ENCODE peak calls at places on chromosome 1, in nine cellular contexts. G is brain microvascular endothelial cell, H is OCI-LY7, B is K562, E is cardiac fibroblast, N is epithelial cell of esophagus, M is fibroblast of pulmonary artery, K is fibroblast of lung, Q is HFF-Myc. T is an unnamed sample.

GRCh38 chr1:59664167-59664566 is 150.6 kb upstream of the HOOK1 start:
- DNase-seq in G (no peak), H (no peak), B (no peak), E (no peak), N (no peak), M (no peak), K (no peak), Q (no peak), T (no peak)

GRCh38 chr1:155081472-155082300 is 3.0 kb downstream of the EFNA3 start:
- DNase-seq in G (no peak), H (no peak), B (no peak), E (no peak), N (peak; percentile 10), M (no peak), K (no peak), Q (no peak), T (no peak)

GRCh38 chr1:230632273-230632873 is 9.9 kb upstream of the COG2 start:
- DNase-seq in G (peak; percentile 26), H (peak; percentile 51), B (peak; percentile 24), E (peak; percentile 44), N (peak; percentile 59), M (peak; percentile 38), K (peak; percentile 42), Q (no peak), T (no peak)

GRCh38 chr1:220681220-220681847 is 8.8 kb upstream of the C1orf115 start:
- DNase-seq in G (no peak), H (no peak), B (no peak), E (peak; percentile 25), N (no peak), M (no peak), K (peak; percentile 27), Q (no peak), T (no peak)

GRCh38 chr1:23149110-23149509 is 19.5 kb downstream of the LUZP1 start:
- DNase-seq in G (no peak), H (no peak), B (no peak), E (no peak), N (peak; percentile 56), M (no peak), K (peak; percentile 11), Q (no peak), T (no peak)

GRCh38 chr1:198794498-198794897 is 155.7 kb downstream of the PTPRC start:
- DNase-seq in G (no peak), H (no peak), B (no peak), E (peak; percentile 84), N (peak; percentile 68), M (peak; percentile 75), K (peak; percentile 54), Q (no peak), T (no peak)

GRCh38 chr1:98870959-98871903 is 133.4 kb downstream of the PLPPR5 start:
- DNase-seq in G (peak; percentile 1), H (peak; percentile 90), B (no peak), E (peak; percentile 6), N (no peak), M (peak; percentile 1), K (no peak), Q (no peak), T (no peak)

GRCh38 chr1:55717111-55717510 is 501.9 kb upstream of the USP24 start:
- DNase-seq in G (no peak), H (no peak), B (no peak), E (peak; percentile 47), N (no peak), M (no peak), K (peak; percentile 61), Q (no peak), T (no peak)

GRCh38 chr1:31878018-31878417 is 60.1 kb downstream of the PTP4A2 start:
- DNase-seq in G (no peak), H (no peak), B (no peak), E (peak; percentile 28), N (no peak), M (peak; percentile 20), K (no peak), Q (no peak), T (no peak)

GRCh38 chr1:59779949-59780348 is 34.8 kb upstream of the HOOK1 start:
- DNase-seq in G (no peak), H (no peak), B (peak; percentile 15), E (no peak), N (no peak), M (no peak), K (no peak), Q (no peak), T (no peak)

GRCh38 chr1:86195281-86195680 is 38.7 kb upstream of the COL24A1 start:
- DNase-seq in G (no peak), H (no peak), B (no peak), E (no peak), N (no peak), M (no peak), K (no peak), Q (no peak), T (no peak)

GRCh38 chr1:158951956-158952355 is 20.6 kb downstream of the PYHIN1 start:
- DNase-seq in G (no peak), H (peak; percentile 97), B (peak; percentile 30), E (no peak), N (no peak), M (no peak), K (no peak), Q (no peak), T (no peak)

GRCh38 chr1:50047916-50048694 is 24.4 kb upstream of the AGBL4 start:
- DNase-seq in G (no peak), H (no peak), B (no peak), E (no peak), N (peak; percentile 1), M (no peak), K (no peak), Q (no peak), T (no peak)

DNA sequence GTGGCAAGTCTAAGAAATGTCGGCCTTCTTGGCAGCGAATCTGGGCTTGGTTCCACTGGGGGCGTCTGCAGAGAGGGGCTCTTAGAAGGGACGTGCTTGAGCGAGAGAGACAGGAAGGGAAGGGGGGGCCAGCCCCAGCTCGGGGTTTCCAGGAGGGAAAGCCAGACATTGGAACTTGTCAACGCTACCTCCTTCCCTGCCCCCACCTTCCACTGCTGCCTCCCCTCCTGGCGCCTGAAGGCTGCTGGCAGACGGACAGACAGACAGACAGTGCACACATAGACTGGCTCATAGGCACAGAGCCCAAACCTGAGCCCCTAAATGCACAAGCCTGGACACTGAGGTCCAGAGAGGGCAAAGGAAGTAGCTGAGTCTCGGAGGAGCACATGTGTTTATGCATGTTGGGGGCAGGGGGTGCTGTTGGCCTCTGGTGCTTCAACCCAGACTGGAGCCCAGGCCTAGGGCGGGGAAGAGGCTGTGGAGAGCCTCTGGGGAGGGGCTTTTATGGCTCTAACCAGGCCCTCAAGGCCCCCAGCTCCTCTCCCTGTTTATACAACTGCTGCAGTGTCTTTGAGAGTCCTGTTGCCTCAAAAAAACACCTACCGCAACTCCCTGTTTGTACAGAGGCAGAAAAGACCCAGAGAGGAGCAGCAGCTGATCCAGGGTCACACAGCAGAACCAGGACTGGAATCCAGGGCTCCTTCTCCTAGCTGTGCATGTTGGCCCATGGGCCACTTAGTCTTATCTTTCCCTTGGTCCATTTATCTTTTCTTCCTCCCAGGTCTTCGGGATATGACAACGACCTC is 33.1 kb upstream of the WASF2 start:
- DNase-seq in G (no peak), H (peak; percentile 65), B (peak; percentile 87), E (no peak), N (no peak), M (peak; percentile 41), K (peak; percentile 56), Q (no peak), T (no peak)
- H3K4me3 ChIP-seq in G (no peak overlapping the region), H (no peak overlapping the region), B (no peak overlapping the region), E (no peak overlapping the region), N (no peak overlapping the region), M (no peak overlapping the region), K (peak overlapping the region; percentile 3), Q (no peak overlapping the region), T (no peak overlapping the region)

GRCh38 chr1:5863238-5863637 is 129.0 kb downstream of the NPHP4 start:
- DNase-seq in G (no peak), H (no peak), B (no peak), E (no peak), N (no peak), M (no peak), K (no peak), Q (no peak), T (no peak)

GRCh38 chr1:5865774-5866173 is 126.5 kb downstream of the NPHP4 start:
- DNase-seq in G (no peak), H (no peak), B (no peak), E (no peak), N (no peak), M (no peak), K (no peak), Q (no peak), T (no peak)

GRCh38 chr1:5862051-5862825 is 130.0 kb downstream of the NPHP4 start:
- DNase-seq in G (no peak), H (no peak), B (no peak), E (no peak), N (no peak), M (no peak), K (no peak), Q (no peak), T (no peak)

GRCh38 chr1:5865056-5865455 is 127.2 kb downstream of the NPHP4 start:
- DNase-seq in G (no peak), H (no peak), B (no peak), E (no peak), N (no peak), M (no peak), K (no peak), Q (no peak), T (no peak)

GRCh38 chr1:5864256-5864655 is 128.0 kb downstream of the NPHP4 start:
- DNase-seq in G (no peak), H (no peak), B (no peak), E (no peak), N (no peak), M (no peak), K (no peak), Q (no peak), T (no peak)
- TF ChIP-seq CTCF in G (no peak), H (no peak), B (no peak), E (no peak), N (no peak), M (no peak), K (no peak), Q (no peak), T (no peak)

DNA sequence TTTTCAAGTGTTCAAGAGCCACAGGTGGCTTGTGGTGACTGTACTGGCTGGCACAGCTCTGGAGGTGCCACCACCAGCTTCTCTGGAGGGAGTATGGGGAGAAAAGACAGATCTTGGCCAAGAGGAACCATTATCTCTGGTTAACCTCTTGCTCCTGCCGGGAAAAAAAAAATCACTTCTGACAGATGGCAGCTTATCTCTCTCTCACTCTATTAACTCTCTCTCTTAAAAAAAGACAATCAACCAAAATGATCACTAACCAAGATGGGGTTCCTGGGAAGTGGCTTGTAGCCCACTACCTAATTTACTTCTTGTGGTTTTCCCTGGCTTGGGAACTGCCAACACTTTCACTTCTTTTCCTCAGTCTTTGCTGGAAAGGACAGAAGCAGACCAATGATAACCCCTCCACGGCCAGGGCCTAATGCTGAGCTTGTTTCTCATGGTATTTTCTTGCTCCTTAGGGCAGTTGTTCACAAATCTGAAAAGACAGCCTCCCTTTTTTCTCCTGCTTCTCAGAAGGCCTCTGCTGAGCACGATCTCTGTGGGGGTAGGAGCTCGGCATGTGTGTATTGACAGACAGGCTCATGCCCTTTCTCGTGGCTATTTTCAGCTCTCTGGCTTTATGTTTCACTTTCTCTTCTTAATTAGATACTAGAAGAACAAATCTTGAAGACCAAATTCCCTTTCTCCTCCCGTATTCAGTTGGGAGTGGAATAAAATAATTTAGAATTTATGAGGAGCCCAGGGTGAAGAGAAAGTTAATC is 950 bp upstream of the RIIAD1 start:
- DNase-seq in G (peak; percentile 12), H (peak; percentile 10), B (no peak), E (no peak), N (no peak), M (peak; percentile 21), K (peak; percentile 33), Q (no peak), T (no peak)
- H3K4me3 ChIP-seq in G (peak overlapping the region; percentile 35), H (peak overlapping the region; percentile 68), B (no peak overlapping the region), E (peak overlapping the region; percentile 17), N (no peak overlapping the region), M (peak overlapping the region; percentile 15), K (peak overlapping the region; percentile 35), Q (no peak overlapping the region), T (peak overlapping the region; percentile 43)

GRCh38 chr1:97820470-97821188 is 100.2 kb downstream of the DPYD start:
- DNase-seq in G (peak; percentile 25), H (peak; percentile 37), B (no peak), E (peak; percentile 71), N (peak; percentile 55), M (peak; percentile 65), K (peak; percentile 63), Q (peak; percentile 26), T (no peak)
- TF ChIP-seq CTCF in G (peak; percentile 33), H (peak; percentile 76), B (no peak), E (peak; percentile 46), N (peak; percentile 49), M (peak; percentile 51), K (peak; percentile 48), Q (peak; percentile 35), T (no peak)

T was measured in ovary.